ENCODE peak calls at places on chromosomes 4 and X, in seven cellular contexts. C is GF-D8, S is NCI-H1417, W is AG04450, J is heart left ventricle, Q is LoVo, E is hippocampal formation. N is an unnamed sample.

GRCh38 chr4:126071346-126072333 is 756.9 kb downstream of the FAT4 start:
- DNase-seq in C (no peak), S (peak), W (peak), J (peak), Q (no peak), E (peak), N (no peak)

GRCh38 chr4:104491826-104492771 is 2.6 kb downstream of the CXXC4 start:
- DNase-seq in C (no peak), S (peak), W (no peak), J (no peak), Q (no peak), E (no peak), N (no peak)

GRCh38 chr4:33184684-33185083 is 2464.5 kb downstream of the PCDH7 start:
- DNase-seq in C (peak), S (peak), W (no peak), J (no peak), Q (no peak), E (no peak), N (no peak)

GRCh38 chr4:152690706-152691651 is 11.2 kb upstream of the TMEM154 start:
- DNase-seq in C (no peak), S (peak), W (no peak), J (peak), Q (no peak), E (no peak), N (no peak)

GRCh38 chr4:100657187-100657586 is 139.4 kb upstream of the EMCN start:
- DNase-seq in C (no peak), S (no peak), W (no peak), J (no peak), Q (no peak), E (no peak), N (no peak)

GRCh38 chrX:97021680-97022079 is 138.0 kb downstream of the RPA4 start:
- DNase-seq in C (no peak), S (no peak), W (no peak), J (no peak), Q (no peak), E (no peak), N (no peak)

GRCh38 chr4:6555519-6555918 is 19.5 kb upstream of the MAN2B2 start:
- DNase-seq in C (no peak), S (no peak), W (no peak), J (no peak), Q (no peak), E (no peak), N (no peak)

GRCh38 chr4:51995647-51996046 is 24.5 kb downstream of the LRRC66 start:
- DNase-seq in C (no peak), S (no peak), W (no peak), J (no peak), Q (no peak), E (no peak), N (no peak)

GRCh38 chr4:151716324-151716723 is 44.5 kb downstream of the GATB start:
- DNase-seq in C (no peak), S (no peak), W (no peak), J (no peak), Q (no peak), E (no peak), N (no peak)

GRCh38 chr4:42673084-42673429 is 16.2 kb upstream of the ATP8A1 start:
- DNase-seq in C (no peak), S (no peak), W (no peak), J (peak), Q (no peak), E (no peak), N (no peak)

GRCh38 chrX:88604433-88605221 is 142.4 kb upstream of the CPXCR1 start:
- DNase-seq in C (no peak), S (no peak), W (no peak), J (no peak), Q (no peak), E (no peak), N (no peak)

GRCh38 chr4:184503869-184504300 is 29.5 kb upstream of the IRF2 start:
- DNase-seq in C (no peak), S (no peak), W (no peak), J (no peak), Q (no peak), E (no peak), N (no peak)

GRCh38 chr4:4866124-4866832 is 6.8 kb downstream of the MSX1 start:
- DNase-seq in C (no peak), S (no peak), W (no peak), J (peak), Q (no peak), E (no peak), N (no peak)

GRCh38 chrX:74104356-74105065 is 199.5 kb upstream of the ZCCHC13 start:
- DNase-seq in C (no peak), S (no peak), W (no peak), J (no peak), Q (no peak), E (no peak), N (no peak)

GRCh38 chr4:146900295-146900694 is 45.4 kb downstream of the TTC29 start:
- DNase-seq in C (no peak), S (no peak), W (no peak), J (no peak), Q (no peak), E (no peak), N (no peak)

GRCh38 chr4:33737721-33738120 is 2506.6 kb downstream of the ARAP2 start:
- DNase-seq in C (no peak), S (no peak), W (no peak), J (no peak), Q (no peak), E (no peak), N (no peak)

GRCh38 chr4:99506781-99507180 is 4.0 kb upstream of the C4orf17 start:
- DNase-seq in C (no peak), S (no peak), W (no peak), J (no peak), Q (no peak), E (no peak), N (no peak)

N was measured in stimulated activated naive CD4-positive, alpha-beta T cell.